ENCODE peak calls at places on chromosomes 4 and X, in four cellular contexts. H is fibroblast of pulmonary artery, Y is heart right ventricle, A is GM13976. N is an unnamed sample.

GRCh38 chr4:119525005-119525749 is 103.4 kb downstream of the PDE5A start:
- DNase-seq in A (no peak), Y (no peak), H (peak), N (no peak)

GRCh38 chrX:107602694-107603239 is 25.5 kb upstream of the PRPS1 start:
- DNase-seq in H (no peak), A (no peak), Y (peak), N (no peak)

GRCh38 chr4:39706334-39706733 is 8.4 kb downstream of the UBE2K start:
- DNase-seq in Y (peak), A (no peak), H (peak), N (no peak)

GRCh38 chr4:157898836-157899605 is 273.8 kb downstream of the GASK1B start:
- DNase-seq in Y (no peak), A (no peak), H (no peak), N (no peak)

GRCh38 chr4:43113196-43113595 is 220.7 kb downstream of the GRXCR1 start:
- DNase-seq in H (no peak), A (no peak), Y (no peak), N (no peak)

GRCh38 chrX:69759921-69760625 is 144.2 kb downstream of the EDA start:
- DNase-seq in A (no peak), Y (no peak), H (no peak), N (no peak)

GRCh38 chr4:48445704-48446103 is 37.4 kb upstream of the SLC10A4 start:
- DNase-seq in Y (no peak), H (peak), A (peak), N (peak)

GRCh38 chr4:13597141-13597540 is 30.4 kb downstream of the BOD1L1 start:
- DNase-seq in Y (no peak), A (no peak), H (no peak), N (no peak)

GRCh38 chr4:129428454-129428853 is 332.5 kb downstream of the C4orf33 start:
- DNase-seq in Y (no peak), A (no peak), H (no peak), N (no peak)

GRCh38 chr4:151807220-151807619 is 46.4 kb upstream of the GATB start:
- DNase-seq in H (peak), Y (peak), A (no peak), N (no peak)

GRCh38 chr4:76233088-76233487 is 18.4 kb upstream of the FAM47E start:
- DNase-seq in A (no peak), H (no peak), Y (no peak), N (no peak)

GRCh38 chr4:38930199-38930598 is 62.6 kb downstream of the FAM114A1 start:
- DNase-seq in Y (no peak), H (no peak), A (peak), N (no peak)

GRCh38 chrX:120794525-120794975 is 81.1 kb downstream of the CT47B1 start:
- DNase-seq in A (no peak), Y (no peak), H (peak), N (no peak)

GRCh38 chr4:152587127-152587526 is 51.2 kb upstream of the FBXW7 start:
- DNase-seq in A (no peak), Y (no peak), H (no peak), N (no peak)

GRCh38 chr4:93764647-93765246 is 63.8 kb upstream of the ATOH1 start:
- DNase-seq in A (peak), H (peak), Y (no peak), N (peak)

GRCh38 chr4:81442479-81443085 is 29.1 kb downstream of the RASGEF1B start:
- DNase-seq in A (no peak), H (no peak), Y (no peak), N (no peak)

GRCh38 chrX:31392541-31392940 is 320.7 kb upstream of the FTHL17 start:
- DNase-seq in A (no peak), H (no peak), Y (no peak), N (no peak)

GRCh38 chrX:10077425-10078188 is 79.2 kb upstream of the CLCN4 start:
- DNase-seq in A (no peak), Y (no peak), H (no peak), N (no peak)

GRCh38 chr4:180999217-180999616 is 1244.0 kb upstream of the TENM3 start:
- DNase-seq in A (no peak), Y (no peak), H (no peak), N (no peak)

GRCh38 chrX:68332156-68332823 is 101.0 kb downstream of the OPHN1 start:
- DNase-seq in A (no peak), Y (no peak), H (peak), N (no peak)

GRCh38 chr4:54372951-54373350 is 143.9 kb downstream of the PDGFRA start:
- DNase-seq in A (no peak), H (no peak), Y (no peak), N (no peak)

GRCh38 chrX:116873678-116874077 is 410.9 kb upstream of the CT83 start:
- DNase-seq in A (no peak), H (peak), Y (no peak), N (no peak)

GRCh38 chr4:152735918-152736305 is 43.6 kb downstream of the TIGD4 start:
- DNase-seq in H (no peak), Y (no peak), A (no peak), N (no peak)

GRCh38 chr4:177480796-177481195 is 38.6 kb upstream of the AGA start:
- DNase-seq in Y (no peak), A (no peak), H (no peak), N (no peak)

GRCh38 chrX:1205681-1206611 is 6.5 kb downstream of the CRLF2 start:
- DNase-seq in H (peak), Y (no peak), A (no peak), N (peak)

GRCh38 chr4:119105605-119106004 is 30.0 kb upstream of the MYOZ2 start:
- DNase-seq in H (peak), A (no peak), Y (no peak), N (no peak)

GRCh38 chr4:187668683-187669082 is 326.9 kb upstream of the ZFP42 start:
- DNase-seq in H (no peak), Y (no peak), A (no peak), N (no peak)

GRCh38 chrX:97740044-97740443 is 856.3 kb downstream of the RPA4 start:
- DNase-seq in Y (no peak), H (no peak), A (no peak), N (no peak)

GRCh38 chr4:16969696-16970135 is 71.3 kb upstream of the LDB2 start:
- DNase-seq in A (no peak), Y (no peak), H (peak), N (no peak)

GRCh38 chrX:94600077-94600476 is 926.1 kb downstream of the FAM133A start:
- DNase-seq in Y (no peak), A (no peak), H (no peak), N (no peak)

GRCh38 chrX:11757729-11758399 is at the start of gene MSL3:
- DNase-seq in H (peak), A (peak), Y (peak), N (peak)

GRCh38 chr4:183626168-183626567 is 32.8 kb downstream of the RWDD4 start:
- DNase-seq in A (no peak), H (no peak), Y (no peak), N (no peak)

GRCh38 chr4:168475745-168476144 is 4.5 kb downstream of the DDX60L start:
- DNase-seq in H (no peak), Y (no peak), A (no peak), N (no peak)

GRCh38 chr4:136725286-136726081 is 806.8 kb downstream of the PCDH18 start:
- DNase-seq in Y (no peak), A (no peak), H (peak), N (no peak)

GRCh38 chrX:63506320-63506719 is 155.2 kb upstream of the SPIN4 start:
- DNase-seq in Y (no peak), H (peak), A (peak), N (peak)

GRCh38 chrX:23435575-23435974 is 100.9 kb downstream of the PTCHD1 start:
- DNase-seq in A (no peak), Y (no peak), H (no peak), N (no peak)

GRCh38 chr4:74320559-74321118 is 12.4 kb downstream of the EPGN start:
- DNase-seq in A (peak), H (peak), Y (no peak), N (peak)

GRCh38 chr4:16196482-16197393 is 29.5 kb downstream of the TAPT1 start:
- DNase-seq in H (peak), Y (no peak), A (no peak), N (no peak)

DNA sequence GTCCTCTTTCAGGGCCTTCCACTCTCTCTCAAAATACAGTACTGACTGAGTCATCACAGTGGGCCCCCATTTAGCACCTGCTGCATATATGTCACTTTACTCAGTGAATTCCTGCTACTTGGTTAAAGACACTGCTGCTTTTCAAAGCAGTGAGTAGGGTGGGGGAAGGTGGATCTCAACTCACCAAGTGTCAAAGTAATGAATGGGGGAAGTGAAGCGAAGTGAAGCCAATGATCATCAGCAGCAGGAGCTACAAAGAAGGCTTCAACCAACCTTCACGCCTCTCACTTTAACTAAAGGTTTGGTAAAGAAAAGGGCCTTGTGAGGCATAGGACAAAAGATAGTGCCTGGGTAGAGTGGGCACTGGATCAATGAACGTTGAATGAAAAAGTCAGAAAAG is 424.1 kb downstream of the SMARCA1 start:
- DNase-seq in Y (no peak), A (no peak), H (no peak), N (no peak)
- TF ChIP-seq CTCF in Y (no peak), A (no peak), H (no peak), N (no peak)

GRCh38 chrX:154605566-154605965 is 13.5 kb downstream of the CTAG1B start:
- DNase-seq in H (no peak), Y (no peak), A (no peak), N (no peak)
- TF ChIP-seq CTCF in H (no peak), Y (no peak), A (no peak), N (no peak)

GRCh38 chr4:80312124-80312523 is 23.4 kb upstream of the CFAP299 start:
- DNase-seq in A (no peak), H (no peak), Y (no peak), N (no peak)
- TF ChIP-seq CTCF in A (no peak), H (no peak), Y (no peak), N (no peak)

DNA sequence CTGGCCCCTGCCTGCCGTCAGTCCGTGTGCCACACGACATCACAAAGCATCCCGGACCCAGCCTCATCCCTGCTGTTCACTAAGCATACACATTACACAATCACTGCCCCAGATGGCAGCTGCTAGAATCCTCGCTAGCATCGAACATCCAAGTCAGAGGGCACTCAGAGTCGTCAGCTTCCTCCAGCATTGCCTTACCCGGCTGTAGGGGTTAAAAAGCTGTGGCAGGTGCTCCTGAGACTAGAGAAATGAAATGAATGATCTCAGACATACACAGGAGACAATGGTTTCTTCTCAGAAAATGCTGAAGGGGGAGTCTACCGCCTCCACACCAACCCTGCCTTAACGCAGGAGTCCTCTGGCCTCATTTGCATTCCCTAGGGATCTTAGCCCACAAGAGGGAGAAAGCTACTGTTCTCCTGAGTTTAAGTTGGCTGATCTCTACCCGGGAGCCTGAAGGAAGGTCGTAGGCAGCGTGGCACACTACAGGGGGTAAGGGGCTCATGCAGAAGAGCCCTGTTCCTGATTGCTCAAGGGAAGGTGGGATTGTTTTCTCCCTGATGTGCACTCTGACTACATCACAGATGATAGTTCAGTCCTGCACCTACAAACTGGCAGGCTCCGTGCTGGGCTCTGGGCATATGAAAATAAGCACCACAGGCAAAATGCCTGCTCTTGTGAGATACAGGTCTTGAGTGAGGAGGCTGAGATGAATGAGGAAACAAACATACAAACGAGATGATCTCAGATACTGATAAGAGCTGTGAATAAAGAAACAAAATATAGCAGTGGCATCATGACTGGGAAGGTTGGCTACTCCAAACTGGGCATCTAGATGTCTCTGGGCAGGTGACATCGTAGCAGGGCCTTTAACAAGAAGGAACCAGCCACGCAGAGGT is 2.6 kb upstream of the KIAA0232 start:
- DNase-seq in H (peak), A (no peak), Y (no peak), N (no peak)
- TF ChIP-seq CTCF in H (no peak), A (no peak), Y (no peak), N (no peak)

GRCh38 chr4:41686893-41687292 is 61.6 kb downstream of the PHOX2B start:
- DNase-seq in Y (no peak), H (no peak), A (no peak), N (no peak)
- TF ChIP-seq CTCF in Y (no peak), H (no peak), A (no peak), N (no peak)

GRCh38 chrX:154715825-154716224 is 35.1 kb downstream of the GAB3 start:
- DNase-seq in H (no peak), A (no peak), Y (no peak), N (no peak)
- TF ChIP-seq CTCF in H (no peak), A (no peak), Y (no peak), N (no peak)

GRCh38 chrX:19091596-19091995 is 30.7 kb downstream of the ADGRG2 start:
- DNase-seq in A (no peak), H (no peak), Y (no peak), N (no peak)

GRCh38 chrX:19094654-19095053 is 27.6 kb downstream of the ADGRG2 start:
- DNase-seq in Y (peak), A (no peak), H (no peak), N (no peak)

DNA sequence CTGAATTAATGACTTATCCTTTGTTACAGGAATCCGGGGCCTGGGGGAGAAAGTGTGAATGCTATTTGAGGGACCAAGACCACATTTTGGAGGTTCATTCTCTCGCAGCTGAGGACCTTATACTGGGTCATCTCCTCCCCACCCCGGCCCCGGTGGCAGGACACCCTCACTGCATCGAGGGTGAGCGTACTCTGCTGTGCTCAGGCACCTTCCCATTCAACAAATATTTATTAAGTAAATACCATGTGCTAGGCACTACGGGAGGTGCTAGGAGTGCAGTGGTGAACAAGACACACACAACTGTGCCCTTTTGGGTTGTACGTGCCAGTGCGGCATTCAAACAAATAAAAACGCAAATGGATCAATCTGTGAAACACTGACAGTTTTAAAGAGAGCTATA is 24.7 kb downstream of the ADGRG2 start:
- DNase-seq in A (no peak), Y (no peak), H (no peak), N (no peak)
- TF ChIP-seq CTCF in A (no peak), Y (no peak), H (no peak), N (no peak)

GRCh38 chr4:143587703-143588102 is 74.2 kb downstream of the SMARCA5 start:
- DNase-seq in Y (no peak), H (peak), A (no peak), N (peak)
- TF ChIP-seq CTCF in Y (peak), H (no peak), A (no peak), N (peak)

DNA sequence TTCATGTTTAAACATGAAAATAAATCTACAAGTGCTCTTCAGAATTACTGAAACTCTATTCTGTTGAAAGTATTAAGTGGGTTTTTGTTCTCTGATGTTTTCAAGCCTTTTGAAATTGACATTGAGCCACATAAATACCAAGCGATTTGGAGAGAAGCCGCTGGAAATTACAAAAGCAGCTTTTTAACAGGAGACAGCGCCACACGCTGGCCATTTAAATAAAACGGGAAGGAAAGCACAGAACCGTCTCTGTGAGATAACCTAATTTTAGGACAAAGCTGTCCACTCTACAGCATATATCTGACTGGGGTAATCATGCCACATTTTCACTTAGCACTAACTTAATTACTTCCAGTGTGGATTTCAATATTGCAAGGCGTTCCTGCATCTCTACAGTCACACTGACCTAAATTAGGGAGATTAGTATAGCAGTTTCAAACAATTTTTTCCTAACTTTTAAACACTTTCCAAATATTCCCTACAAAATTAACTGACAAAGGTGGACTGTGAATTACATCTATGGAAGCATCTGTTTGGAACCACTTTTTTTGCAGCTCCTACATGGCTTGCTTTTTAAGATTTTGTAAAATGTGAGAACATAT is 6.8 kb upstream of the ANOS1 start:
- DNase-seq in H (peak), Y (no peak), A (peak), N (peak)
- TF ChIP-seq CTCF in H (peak), Y (peak), A (peak), N (peak)